ENCODE peak calls at places on chromosomes 16 and 17, in ten cellular contexts. X is fibroblast of lung; F is AG09309; Z is lower lobe of right lung; J is esophagus muscularis mucosa; W is CD8-positive, alpha-beta T cell; O is HCT116; Y is IMR-90; T is cardiac muscle cell; H is left ventricle myocardium inferior. C is an unnamed sample.

GRCh38 chr17:46765491-46765890 is 53.0 kb downstream of the WNT3 start:
- DNase-seq in H (no peak), X (no peak), W (no peak), T (no peak), O (no peak), Z (no peak), F (no peak), J (no peak), Y (no peak), C (no peak)

GRCh38 chr17:18974407-18975149 is 22.6 kb downstream of the SLC5A10 start:
- DNase-seq in H (no peak), X (peak; percentile 30), O (no peak), F (no peak), W (no peak), Y (peak; percentile 40), J (no peak), T (no peak), Z (no peak), C (no peak)

GRCh38 chr16:3458278-3458851 is 14.9 kb downstream of the NAA60 start:
- DNase-seq in J (no peak), Y (peak; percentile 49), T (peak; percentile 56), H (no peak), F (no peak), W (no peak), X (peak; percentile 60), O (no peak), Z (no peak), C (peak; percentile 61)

GRCh38 chr17:15941781-15942180 is 3.1 kb upstream of the ADORA2B start:
- DNase-seq in F (no peak), T (no peak), Y (no peak), O (no peak), W (no peak), H (no peak), X (peak; percentile 63), J (no peak), Z (no peak), C (no peak)

GRCh38 chr17:42026821-42027539 is 7.1 kb downstream of the NKIRAS2 start:
- DNase-seq in J (no peak), W (no peak), Z (no peak), O (no peak), H (no peak), T (no peak), X (no peak), F (no peak), Y (no peak), C (no peak)

GRCh38 chr16:70573451-70574121 is 50.0 kb downstream of the SF3B3 start:
- DNase-seq in Z (no peak), Y (peak; percentile 97), O (no peak), T (peak; percentile 97), J (no peak), X (peak; percentile 93), F (peak; percentile 74), W (no peak), H (peak; percentile 45), C (peak; percentile 98)

GRCh38 chr16:64950262-64950661 is 171.6 kb downstream of the CDH11 start:
- DNase-seq in T (no peak), W (no peak), J (no peak), F (no peak), O (no peak), Z (no peak), H (no peak), Y (no peak), X (no peak), C (no peak)

GRCh38 chr16:76579277-76579676 is 302.1 kb downstream of the CNTNAP4 start:
- DNase-seq in J (no peak), Z (no peak), W (no peak), T (no peak), H (no peak), X (no peak), O (no peak), F (no peak), Y (no peak), C (no peak)

GRCh38 chr17:7897773-7898172 is 9.2 kb downstream of the CHD3 start:
- DNase-seq in H (no peak), W (no peak), F (no peak), Z (no peak), J (no peak), X (peak; percentile 38), O (no peak), Y (peak; percentile 77), T (peak; percentile 77), C (peak; percentile 72)

GRCh38 chr16:58098207-58099096 is 30.7 kb downstream of the CFAP20 start:
- DNase-seq in W (no peak), Z (no peak), X (peak; percentile 34), J (no peak), Y (peak; percentile 22), O (no peak), T (no peak), H (no peak), F (no peak), C (peak; percentile 30)

GRCh38 chr16:56337131-56337857 is 88.1 kb downstream of the AMFR start:
- DNase-seq in H (no peak), O (no peak), Z (no peak), F (no peak), X (no peak), T (no peak), J (no peak), W (no peak), Y (no peak), C (no peak)

DNA sequence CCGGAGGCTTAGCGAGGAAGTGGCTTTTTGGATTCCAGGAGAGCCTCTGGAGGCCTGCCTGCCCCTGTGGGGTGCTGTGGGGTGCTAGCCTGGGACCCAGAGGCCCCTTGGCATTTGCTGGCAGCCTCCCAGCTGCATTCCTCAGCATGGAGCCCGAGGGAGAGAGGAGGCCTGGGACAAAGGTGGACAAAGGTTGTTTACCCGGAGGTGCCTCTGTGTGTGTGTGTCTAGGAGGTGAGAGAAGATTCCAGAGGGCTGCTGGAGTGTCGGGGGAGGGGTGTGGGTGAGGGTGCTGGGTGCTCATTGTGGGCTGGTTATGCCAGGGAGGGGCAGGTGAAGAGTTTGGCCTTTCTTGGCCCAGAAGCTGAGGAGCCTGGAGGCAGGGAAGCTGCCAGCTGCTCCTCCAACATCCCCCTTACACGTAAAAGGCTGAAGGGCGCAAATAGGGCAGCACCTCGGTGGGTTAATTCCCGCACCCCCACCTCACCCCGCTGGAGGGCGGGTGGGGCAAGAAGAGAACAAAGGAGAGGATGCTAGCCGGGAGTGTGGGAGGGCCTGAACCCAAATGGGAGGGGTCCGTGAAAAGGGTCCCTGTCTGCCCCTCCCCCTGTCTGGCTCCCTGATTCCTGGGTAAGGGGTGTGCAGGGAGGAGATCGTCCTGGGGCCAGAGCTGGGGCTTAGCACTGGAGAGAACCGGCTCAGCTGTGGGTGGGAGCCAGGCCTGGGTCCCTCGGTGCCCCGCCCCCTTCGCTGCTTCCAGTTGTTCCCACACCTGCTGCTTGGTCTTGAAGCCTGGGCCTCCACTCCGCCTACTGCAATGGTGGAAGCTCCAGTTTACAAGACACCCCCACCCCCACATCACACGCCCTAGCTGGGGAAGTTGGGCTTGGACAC is 9.9 kb downstream of the HEXIM2 start:
- DNase-seq in X (no peak), Y (no peak), O (no peak), F (no peak), H (no peak), T (no peak), Z (peak; percentile 68), J (no peak), W (no peak), C (no peak)
- TF ChIP-seq CTCF in X (no peak), Y (no peak), O (no peak), F (no peak), H (no peak), T (no peak), Z (no peak), J (no peak), W (no peak), C (no peak)

DNA sequence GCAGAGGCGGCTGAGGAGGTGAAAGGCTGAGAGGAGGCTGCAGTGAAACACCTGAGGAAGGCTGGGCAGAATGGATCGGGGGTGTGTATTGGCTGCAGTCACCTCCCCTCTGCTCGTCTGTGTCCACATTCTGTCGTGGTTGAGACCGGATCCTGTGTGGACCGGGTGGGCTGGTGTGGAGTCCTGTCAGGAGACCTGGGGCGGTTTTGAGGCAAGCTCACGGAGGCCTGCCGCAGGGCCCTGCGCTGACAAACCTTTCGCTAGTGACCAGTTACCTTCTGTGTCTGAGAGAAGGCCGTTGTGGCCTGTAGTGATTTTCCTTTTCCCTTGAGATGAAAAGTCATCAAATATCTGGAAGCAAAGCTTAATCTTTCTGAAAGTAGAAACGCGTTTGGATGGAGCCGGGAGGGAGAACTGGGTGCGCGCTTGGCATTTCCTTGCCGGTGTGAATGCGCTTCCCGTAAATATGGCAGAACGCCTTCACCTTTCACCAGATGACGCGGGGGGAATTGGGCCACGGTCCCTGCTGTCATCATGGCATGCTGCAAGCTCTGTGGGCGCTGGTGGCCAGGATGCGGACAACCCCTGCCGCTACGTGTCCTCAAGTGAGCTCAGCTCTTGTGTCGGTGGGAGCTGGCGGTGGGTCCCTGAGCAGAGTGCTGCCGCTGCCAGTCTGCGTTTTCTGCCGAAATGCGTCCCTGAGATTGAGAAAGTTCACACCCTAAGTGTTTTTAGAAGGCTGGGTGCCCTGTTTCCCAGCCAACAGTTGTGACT is 6.2 kb downstream of the BANP start:
- DNase-seq in J (no peak), Y (no peak), W (no peak), F (no peak), H (no peak), O (no peak), X (no peak), T (no peak), Z (no peak), C (no peak)
- H3K4me3 ChIP-seq in J (no peak overlapping the region), Y (no peak overlapping the region), W (peak overlapping the region; percentile 39), F (no peak overlapping the region), H (peak overlapping the region; percentile 21), O (no peak overlapping the region), X (no peak overlapping the region), T (no peak overlapping the region), Z (no peak overlapping the region), C (no peak overlapping the region)

GRCh38 chr17:39236981-39237441 is 11.3 kb upstream of the STAC2 start:
- DNase-seq in Z (no peak), X (no peak), W (no peak), F (no peak), J (no peak), H (no peak), T (no peak), O (no peak), Y (no peak), C (no peak)

GRCh38 chr17:39237586-39237985 is 11.8 kb upstream of the STAC2 start:
- DNase-seq in X (no peak), H (no peak), W (no peak), O (no peak), T (no peak), J (no peak), F (no peak), Y (no peak), Z (no peak), C (no peak)

GRCh38 chr17:39231587-39232551 is 6.1 kb upstream of the STAC2 start:
- DNase-seq in J (no peak), Y (peak; percentile 26), O (no peak), H (peak; percentile 40), F (no peak), X (no peak), T (peak; percentile 63), Z (peak; percentile 70), W (peak; percentile 45), C (peak; percentile 62)

GRCh38 chr17:39236383-39236927 is 10.7 kb upstream of the STAC2 start:
- DNase-seq in T (no peak), Y (no peak), Z (no peak), J (no peak), W (no peak), X (no peak), H (no peak), O (no peak), F (no peak), C (no peak)

GRCh38 chr17:39235555-39236221 is 9.9 kb upstream of the STAC2 start:
- DNase-seq in O (peak; percentile 87), J (no peak), W (no peak), T (peak; percentile 64), H (no peak), F (no peak), Y (peak; percentile 57), Z (no peak), X (peak; percentile 51), C (peak; percentile 64)
- TF ChIP-seq CTCF in O (peak; percentile 98), J (peak; percentile 32), W (peak; percentile 59), T (peak; percentile 73), H (peak; percentile 54), F (peak; percentile 76), Y (peak; percentile 88), Z (peak; percentile 45), X (peak; percentile 45), C (peak; percentile 79)

GRCh38 chr17:81929253-81930141 is 2.0 kb upstream of the MAFG start:
- DNase-seq in W (no peak), X (no peak), H (no peak), O (no peak), T (no peak), F (no peak), Y (no peak), Z (no peak), J (no peak), C (no peak)
- H3K4me3 ChIP-seq in W (no peak overlapping the region), X (no peak overlapping the region), H (no peak overlapping the region), O (peak overlapping the region; percentile 93), T (no peak overlapping the region), F (no peak overlapping the region), Y (no peak overlapping the region), Z (no peak overlapping the region), J (no peak overlapping the region), C (no peak overlapping the region)